ENCODE peak calls at places on chromosomes 6 and 20, in four cellular contexts. N, Z, D and H are unnamed samples.
A peak's percentile ranks its signal among the peaks of the same experiment; 100 is the strongest.

GRCh38 chr6:31836676-31837611 is 9.4 kb downstream of the HSPA1B start:
- DNase-seq in N (no peak), Z (no peak), D (no peak), H (peak; percentile 41)

GRCh38 chr6:137870744-137871247 is 3.7 kb downstream of the TNFAIP3 start:
- DNase-seq in N (no peak), Z (no peak), D (no peak), H (peak; percentile 82)

GRCh38 chr6:127266892-127267741 is 453 bp downstream of the RNF146 start:
- DNase-seq in N (peak; percentile 74), Z (peak; percentile 62), D (peak; percentile 70), H (peak; percentile 34)

GRCh38 chr6:13390658-13391057 is 62.3 kb upstream of the TBC1D7 start:
- DNase-seq in N (no peak), Z (no peak), D (no peak), H (no peak)

GRCh38 chr6:147675281-147675680 is 166.8 kb downstream of the SAMD5 start:
- DNase-seq in N (no peak), Z (no peak), D (no peak), H (no peak)

GRCh38 chr20:20413801-20414200 is 45.9 kb downstream of the INSM1 start:
- DNase-seq in N (no peak), Z (peak; percentile 30), D (no peak), H (no peak)

GRCh38 chr20:59629141-59630045 is 25.1 kb downstream of the PHACTR3 start:
- DNase-seq in N (no peak), Z (no peak), D (no peak), H (no peak)

GRCh38 chr6:33862536-33862935 is 58.7 kb upstream of the MLN start:
- DNase-seq in N (no peak), Z (no peak), D (no peak), H (no peak)

GRCh38 chr20:2619961-2620595 is 32.4 kb upstream of the NOP56 start:
- DNase-seq in N (no peak), Z (no peak), D (no peak), H (peak; percentile 60)

GRCh38 chr20:4956200-4956810 is 45.0 kb downstream of the SLC23A2 start:
- DNase-seq in N (no peak), Z (peak; percentile 69), D (peak; percentile 68), H (peak; percentile 68)